ENCODE peak calls at places on chromosomes 1 and 21, in four cellular contexts. W is neural progenitor cell, K is BJ, R is heart left ventricle. G is an unnamed sample.

GRCh38 chr1:71269823-71270222 is 189.0 kb upstream of the ZRANB2 start:
- DNase-seq in K (no peak), W (no peak), R (no peak), G (no peak)

GRCh38 chr1:17579951-17580939 is 40.7 kb downstream of the ARHGEF10L start:
- DNase-seq in K (no peak), W (no peak), R (no peak), G (no peak)

GRCh38 chr1:112711041-112711440 is 4.1 kb downstream of the PPM1J start:
- DNase-seq in R (no peak), W (no peak), K (no peak), G (no peak)

GRCh38 chr21:36282568-36283230 is 37.3 kb upstream of the MORC3 start:
- DNase-seq in R (no peak), W (no peak), K (no peak), G (no peak)

GRCh38 chr1:95953005-95953404 is 719.0 kb downstream of the RWDD3 start:
- DNase-seq in W (peak), R (no peak), K (no peak), G (no peak)

GRCh38 chr1:65209005-65209885 is 61.2 kb downstream of the AK4 start:
- DNase-seq in K (no peak), R (no peak), W (peak), G (no peak)

GRCh38 chr1:93324486-93325464 is 20.9 kb upstream of the DR1 start:
- DNase-seq in W (no peak), K (no peak), R (no peak), G (peak)

GRCh38 chr1:818611-819291 is 105.0 kb upstream of the SAMD11 start:
- DNase-seq in R (no peak), W (no peak), K (no peak), G (no peak)

GRCh38 chr1:180920702-180921101 is 8.0 kb downstream of the KIAA1614 start:
- DNase-seq in K (no peak), R (no peak), W (no peak), G (no peak)

GRCh38 chr1:26078286-26079177 is 11.1 kb upstream of the TRIM63 start:
- DNase-seq in W (no peak), K (no peak), R (no peak), G (no peak)

GRCh38 chr1:172482044-172482443 is 38.2 kb upstream of the PIGC start:
- DNase-seq in R (no peak), W (no peak), K (no peak), G (no peak)

GRCh38 chr1:52153898-52154297 is 12.0 kb downstream of the ZFYVE9 start:
- DNase-seq in W (no peak), K (no peak), R (no peak), G (no peak)

GRCh38 chr1:85628791-85629531 is 48.4 kb downstream of the CCN1 start:
- DNase-seq in W (peak), K (no peak), R (peak), G (peak)

GRCh38 chr1:87226341-87226760 is 102.3 kb upstream of the LMO4 start:
- DNase-seq in R (peak), K (peak), W (peak), G (peak)

GRCh38 chr1:115314111-115314510 is 23.9 kb downstream of the NGF start:
- DNase-seq in R (no peak), W (no peak), K (no peak), G (no peak)

GRCh38 chr1:26702680-26703038 is 6.8 kb downstream of the ARID1A start:
- DNase-seq in W (no peak), K (no peak), R (no peak), G (no peak)

GRCh38 chr21:21324297-21324696 is 326.1 kb downstream of the NCAM2 start:
- DNase-seq in W (no peak), K (no peak), R (no peak), G (no peak)

GRCh38 chr1:46477153-46477929 is 12.3 kb upstream of the DMBX1 start:
- DNase-seq in R (peak), K (no peak), W (peak), G (peak)

GRCh38 chr1:195026792-195027191 is 1581.4 kb downstream of the KCNT2 start:
- DNase-seq in W (no peak), R (no peak), K (no peak), G (no peak)

GRCh38 chr1:43653893-43654292 is 3.9 kb downstream of the KDM4A start:
- DNase-seq in W (no peak), K (no peak), R (no peak), G (no peak)
- H3K4me3 ChIP-seq in W (no peak), K (no peak), R (no peak), G (no peak)

GRCh38 chr1:42679364-42679983 is 2.7 kb upstream of the YBX1 start:
- DNase-seq in W (no peak), K (no peak), R (no peak), G (peak)
- H3K4me3 ChIP-seq in W (peak), K (no peak), R (no peak), G (no peak)

GRCh38 chr1:40315239-40315794 is 1.8 kb downstream of the COL9A2 start:
- DNase-seq in K (peak), W (peak), R (peak), G (peak)
- H3K4me3 ChIP-seq in K (peak), W (peak), R (peak), G (peak)

GRCh38 chr1:158654570-158654969 is 31.9 kb downstream of the SPTA1 start:
- DNase-seq in W (no peak), K (no peak), R (peak), G (no peak)
- H3K4me3 ChIP-seq in W (no peak), K (no peak), R (no peak), G (no peak)

DNA sequence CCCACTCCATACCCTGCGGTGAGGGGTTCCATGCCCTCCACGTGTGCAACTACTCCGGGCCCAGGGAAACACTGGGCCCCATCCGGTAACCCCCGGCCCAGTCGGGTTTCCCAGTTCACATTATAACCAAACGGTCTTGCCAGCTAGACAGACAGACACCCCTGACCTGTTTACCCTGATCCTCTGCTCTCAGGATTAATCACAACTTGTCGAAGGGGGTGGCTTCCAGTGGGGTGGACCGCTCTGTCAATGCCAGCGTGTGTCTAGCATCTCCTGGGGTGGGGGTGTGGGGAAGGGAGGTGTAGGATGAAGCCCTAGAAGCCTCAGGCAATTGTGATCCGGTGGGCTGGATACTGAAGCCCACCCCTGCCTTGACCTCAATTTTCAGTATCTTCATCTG is 4.6 kb upstream of the OLIG2 start:
- DNase-seq in W (no peak), R (no peak), K (no peak), G (no peak)
- H3K4me3 ChIP-seq in W (no peak), R (no peak), K (no peak), G (no peak)

DNA sequence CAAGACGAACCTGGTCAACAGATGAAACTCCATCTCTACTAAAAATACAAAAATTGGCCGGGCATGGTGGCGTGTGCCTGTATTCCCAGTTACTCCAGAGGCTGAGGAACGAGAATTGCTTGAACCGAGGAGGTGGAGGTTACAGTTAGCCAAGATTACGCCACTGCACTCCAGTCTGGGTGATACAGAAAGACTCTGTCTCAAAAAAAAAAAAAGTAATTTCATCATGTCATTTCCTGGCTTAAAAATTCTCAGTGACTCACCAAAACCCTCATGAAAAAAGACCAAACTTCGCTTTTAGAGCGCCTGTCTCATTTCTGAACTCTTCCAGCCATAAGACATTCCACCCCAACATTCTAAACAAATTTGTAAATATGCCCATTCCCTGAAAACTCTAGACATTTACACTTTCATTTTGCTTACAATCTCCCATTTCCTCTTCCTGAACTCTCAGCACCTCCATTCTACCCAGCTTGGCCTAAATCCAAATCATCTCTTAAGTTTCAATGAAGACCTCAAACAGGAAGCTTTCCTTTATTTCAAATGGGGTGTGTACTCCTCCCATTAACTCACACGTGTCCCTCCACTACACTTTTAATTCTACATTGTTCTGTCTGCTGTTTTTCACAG is 50.5 kb upstream of the PRRC2C start:
- DNase-seq in R (no peak), K (peak), W (no peak), G (peak)
- H3K4me3 ChIP-seq in R (no peak), K (no peak), W (no peak), G (no peak)

DNA sequence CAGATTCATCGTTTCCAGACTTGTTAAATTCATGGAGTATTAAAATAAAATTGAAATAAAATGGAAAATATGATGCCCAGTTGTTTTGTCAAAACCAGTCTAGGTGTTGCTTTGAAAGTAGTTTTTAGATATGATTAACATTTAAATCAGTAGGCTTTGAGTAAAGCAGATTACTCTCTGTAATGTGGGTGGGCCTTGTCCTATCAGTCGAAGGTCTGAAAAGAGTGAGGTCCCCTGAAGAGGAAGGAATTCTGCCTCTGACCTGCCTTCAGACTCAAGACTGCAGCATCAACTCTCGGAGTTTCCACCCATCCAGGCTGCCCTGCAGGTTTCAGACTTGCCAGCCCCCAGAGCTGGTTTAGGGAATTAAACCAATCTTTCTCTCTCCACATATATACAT is 36.2 kb downstream of the C21orf91 start:
- DNase-seq in R (no peak), W (no peak), K (no peak), G (no peak)
- H3K4me3 ChIP-seq in R (no peak), W (no peak), K (no peak), G (no peak)

DNA sequence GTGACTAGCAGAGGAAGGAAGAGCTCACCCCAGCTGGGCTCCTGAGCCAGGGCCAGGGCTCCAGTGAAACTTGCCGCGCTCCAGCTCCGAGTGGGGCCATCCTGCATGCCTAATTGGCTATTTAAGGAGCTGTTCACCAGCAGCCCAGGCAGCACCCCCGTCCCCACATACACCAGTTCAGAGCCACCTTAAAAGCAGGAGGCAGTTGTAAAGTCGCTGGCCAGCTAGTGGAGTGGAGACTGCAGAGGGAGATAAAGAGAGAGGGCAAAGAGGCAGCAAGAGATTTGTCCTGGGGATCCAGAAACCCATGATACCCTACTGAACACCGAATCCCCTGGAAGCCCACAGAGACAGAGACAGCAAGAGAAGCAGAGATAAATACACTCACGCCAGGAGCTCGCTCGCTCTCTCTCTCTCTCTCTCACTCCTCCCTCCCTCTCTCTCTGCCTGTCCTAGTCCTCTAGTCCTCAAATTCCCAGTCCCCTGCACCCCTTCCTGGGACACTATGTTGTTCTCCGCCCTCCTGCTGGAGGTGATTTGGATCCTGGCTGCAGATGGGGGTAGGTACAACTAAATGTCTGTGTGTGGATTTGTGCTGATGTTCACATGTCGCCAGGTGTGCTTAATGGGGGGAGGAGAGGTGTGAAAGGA is at the start of gene CA14:
- DNase-seq in R (no peak), W (peak), K (no peak), G (no peak)
- H3K4me3 ChIP-seq in R (peak), W (peak), K (no peak), G (no peak)